ENCODE peak calls at places on chromosomes 3 and 15, in four cellular contexts. One of them, this sample, is unnamed.

GRCh38 chr3:114686624-114687023 is 392.8 kb downstream of the TIGIT start:
- DNase-seq in neural progenitor cell: no peak
- DNase-seq in heart right ventricle: peak; percentile 20
- DNase-seq in ovary: no peak
- DNase-seq in this sample: no peak

GRCh38 chr3:120102674-120103073 is 8.4 kb upstream of the GSK3B start:
- DNase-seq in neural progenitor cell: no peak
- DNase-seq in ovary: no peak
- DNase-seq in heart right ventricle: peak; percentile 16
- DNase-seq in this sample: no peak

GRCh38 chr3:22582291-22582690 is 620.8 kb upstream of the UBE2E2 start:
- DNase-seq in heart right ventricle: no peak
- DNase-seq in neural progenitor cell: no peak
- DNase-seq in ovary: no peak
- DNase-seq in this sample: no peak

GRCh38 chr3:69511361-69511760 is 125.5 kb upstream of the FRMD4B start:
- DNase-seq in neural progenitor cell: no peak
- DNase-seq in heart right ventricle: no peak
- DNase-seq in ovary: no peak
- DNase-seq in this sample: no peak

GRCh38 chr3:130748981-130749380 is 2.4 kb upstream of the PIK3R4 start:
- DNase-seq in ovary: no peak
- DNase-seq in neural progenitor cell: no peak
- DNase-seq in heart right ventricle: no peak
- DNase-seq in this sample: no peak

GRCh38 chr3:8052599-8053185 is 448.9 kb upstream of the LMCD1 start:
- DNase-seq in neural progenitor cell: no peak
- DNase-seq in ovary: no peak
- DNase-seq in heart right ventricle: peak; percentile 44
- DNase-seq in this sample: no peak

GRCh38 chr3:20057612-20058180 is 17.4 kb downstream of the KAT2B start:
- DNase-seq in ovary: no peak
- DNase-seq in neural progenitor cell: no peak
- DNase-seq in heart right ventricle: no peak
- DNase-seq in this sample: peak; percentile 30

GRCh38 chr15:42688301-42688700 is 48.6 kb downstream of the CDAN1 start:
- DNase-seq in ovary: no peak
- DNase-seq in heart right ventricle: no peak
- DNase-seq in neural progenitor cell: no peak
- DNase-seq in this sample: no peak

GRCh38 chr3:123123716-123124616 is 57.1 kb downstream of the PDIA5 start:
- DNase-seq in heart right ventricle: no peak
- DNase-seq in ovary: no peak
- DNase-seq in neural progenitor cell: no peak
- DNase-seq in this sample: no peak

GRCh38 chr15:63015618-63016017 is 26.9 kb upstream of the TPM1 start:
- DNase-seq in ovary: no peak
- DNase-seq in heart right ventricle: peak; percentile 22
- DNase-seq in neural progenitor cell: no peak
- DNase-seq in this sample: peak; percentile 62

GRCh38 chr3:110562621-110563020 is 509.0 kb upstream of the NECTIN3 start:
- DNase-seq in heart right ventricle: no peak
- DNase-seq in ovary: no peak
- DNase-seq in neural progenitor cell: no peak
- DNase-seq in this sample: no peak

GRCh38 chr3:7565574-7565973 is 704.7 kb downstream of the GRM7 start:
- DNase-seq in heart right ventricle: no peak
- DNase-seq in ovary: no peak
- DNase-seq in neural progenitor cell: no peak
- DNase-seq in this sample: no peak

GRCh38 chr3:20104167-20104661 is 64.0 kb downstream of the KAT2B start:
- DNase-seq in neural progenitor cell: no peak
- DNase-seq in ovary: no peak
- DNase-seq in heart right ventricle: no peak
- DNase-seq in this sample: no peak

GRCh38 chr15:87639305-87640011 is 617.1 kb downstream of the NTRK3 start:
- DNase-seq in heart right ventricle: no peak
- DNase-seq in neural progenitor cell: no peak
- DNase-seq in ovary: no peak
- DNase-seq in this sample: no peak

GRCh38 chr15:90266061-90266431 is 574 bp downstream of the NGRN start:
- DNase-seq in neural progenitor cell: no peak
- DNase-seq in heart right ventricle: peak; percentile 42
- DNase-seq in ovary: peak; percentile 54
- DNase-seq in this sample: peak; percentile 71

GRCh38 chr3:26712211-26713026 is 89.8 kb downstream of the LRRC3B start:
- DNase-seq in neural progenitor cell: peak; percentile 87
- DNase-seq in ovary: no peak
- DNase-seq in heart right ventricle: peak; percentile 10
- DNase-seq in this sample: peak; percentile 18

GRCh38 chr15:89129123-89129815 is 41.0 kb downstream of the ABHD2 start:
- DNase-seq in ovary: peak; percentile 65
- DNase-seq in heart right ventricle: no peak
- DNase-seq in neural progenitor cell: peak; percentile 70
- DNase-seq in this sample: peak; percentile 76

GRCh38 chr3:43423142-43423541 is 136.8 kb downstream of the SNRK start:
- DNase-seq in heart right ventricle: peak; percentile 27
- DNase-seq in neural progenitor cell: no peak
- DNase-seq in ovary: peak; percentile 44
- DNase-seq in this sample: peak; percentile 65

GRCh38 chr3:61358364-61358763 is 107.1 kb upstream of the FHIT start:
- DNase-seq in heart right ventricle: peak; percentile 87
- DNase-seq in ovary: peak; percentile 74
- DNase-seq in neural progenitor cell: no peak
- DNase-seq in this sample: peak; percentile 80

GRCh38 chr3:38497026-38497425 is 886 bp downstream of the EXOG start:
- DNase-seq in ovary: no peak
- DNase-seq in heart right ventricle: no peak
- DNase-seq in neural progenitor cell: peak; percentile 61
- DNase-seq in this sample: no peak

GRCh38 chr3:193673845-193674244 is 80.8 kb downstream of the OPA1 start:
- DNase-seq in ovary: no peak
- DNase-seq in neural progenitor cell: peak; percentile 91
- DNase-seq in heart right ventricle: no peak
- DNase-seq in this sample: no peak

GRCh38 chr3:173690542-173690941 is 293.0 kb downstream of the NLGN1 start:
- DNase-seq in neural progenitor cell: no peak
- DNase-seq in ovary: no peak
- DNase-seq in heart right ventricle: no peak
- DNase-seq in this sample: no peak

GRCh38 chr3:57110797-57111196 is 50.3 kb downstream of the SPATA12 start:
- DNase-seq in neural progenitor cell: peak; percentile 93
- DNase-seq in heart right ventricle: no peak
- DNase-seq in ovary: no peak
- DNase-seq in this sample: no peak

GRCh38 chr3:131786386-131786785 is 248.4 kb downstream of the CPNE4 start:
- DNase-seq in heart right ventricle: no peak
- DNase-seq in ovary: no peak
- DNase-seq in neural progenitor cell: no peak
- DNase-seq in this sample: no peak

GRCh38 chr3:29503969-29504368 is 223.1 kb downstream of the RBMS3 start:
- DNase-seq in neural progenitor cell: no peak
- DNase-seq in heart right ventricle: peak; percentile 54
- DNase-seq in ovary: no peak
- DNase-seq in this sample: peak; percentile 59

GRCh38 chr15:73369073-73369694 is 426 bp upstream of the HCN4 start:
- DNase-seq in heart right ventricle: no peak
- DNase-seq in neural progenitor cell: peak; percentile 41
- DNase-seq in ovary: no peak
- DNase-seq in this sample: no peak

GRCh38 chr15:71874245-71874644 is 63.9 kb downstream of the NR2E3 start:
- DNase-seq in ovary: no peak
- DNase-seq in heart right ventricle: no peak
- DNase-seq in neural progenitor cell: no peak
- DNase-seq in this sample: no peak

GRCh38 chr3:184563941-184564684 is 2.5 kb downstream of the EPHB3 start:
- DNase-seq in heart right ventricle: no peak
- DNase-seq in ovary: no peak
- DNase-seq in neural progenitor cell: no peak
- DNase-seq in this sample: no peak
- H3K4me1 ChIP-seq in heart right ventricle: peaks cover 65% of the 10 kb centered on the region
- H3K4me1 ChIP-seq in ovary: peaks cover 30% of the 10 kb centered on the region
- H3K4me1 ChIP-seq in neural progenitor cell: peaks cover 53% of the 10 kb centered on the region
- H3K4me1 ChIP-seq in this sample: no peaks in the 10 kb centered on the region

DNA sequence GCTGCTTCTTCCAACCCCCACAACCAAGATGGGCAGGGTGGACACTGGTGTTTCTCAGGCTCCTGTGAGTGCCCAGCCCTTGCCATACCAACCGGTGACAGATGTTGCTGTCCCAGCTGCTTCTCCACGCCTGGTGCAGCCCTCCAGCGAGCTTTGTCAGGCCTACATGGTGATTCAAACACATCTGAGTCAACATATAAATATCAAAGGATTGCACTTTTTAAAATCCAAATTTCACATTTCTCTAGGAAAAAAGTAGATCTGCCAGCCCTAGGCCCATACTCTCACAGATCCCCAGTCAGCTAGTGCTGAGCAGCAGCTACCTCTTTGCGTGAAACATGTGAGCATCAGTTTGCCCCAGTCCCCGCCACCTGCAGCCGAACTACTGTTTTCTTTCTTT is 52.7 kb downstream of the RPN1 start:
- DNase-seq in ovary: no peak
- DNase-seq in neural progenitor cell: no peak
- DNase-seq in heart right ventricle: no peak
- DNase-seq in this sample: no peak
- H3K4me1 ChIP-seq in ovary: no peaks in the 10 kb centered on the region
- H3K4me1 ChIP-seq in neural progenitor cell: no peaks in the 10 kb centered on the region
- H3K4me1 ChIP-seq in heart right ventricle: no peaks in the 10 kb centered on the region
- H3K4me1 ChIP-seq in this sample: no peaks in the 10 kb centered on the region

GRCh38 chr3:172256101-172256687 is 192.1 kb downstream of the GHSR start:
- DNase-seq in ovary: peak; percentile 56
- DNase-seq in heart right ventricle: peak; percentile 31
- DNase-seq in neural progenitor cell: no peak
- DNase-seq in this sample: peak; percentile 74
- H3K4me1 ChIP-seq in ovary: peaks cover 27% of the 10 kb centered on the region
- H3K4me1 ChIP-seq in heart right ventricle: peaks cover 69% of the 10 kb centered on the region
- H3K4me1 ChIP-seq in neural progenitor cell: peaks cover 16% of the 10 kb centered on the region
- H3K4me1 ChIP-seq in this sample: peaks cover 17% of the 10 kb centered on the region

DNA sequence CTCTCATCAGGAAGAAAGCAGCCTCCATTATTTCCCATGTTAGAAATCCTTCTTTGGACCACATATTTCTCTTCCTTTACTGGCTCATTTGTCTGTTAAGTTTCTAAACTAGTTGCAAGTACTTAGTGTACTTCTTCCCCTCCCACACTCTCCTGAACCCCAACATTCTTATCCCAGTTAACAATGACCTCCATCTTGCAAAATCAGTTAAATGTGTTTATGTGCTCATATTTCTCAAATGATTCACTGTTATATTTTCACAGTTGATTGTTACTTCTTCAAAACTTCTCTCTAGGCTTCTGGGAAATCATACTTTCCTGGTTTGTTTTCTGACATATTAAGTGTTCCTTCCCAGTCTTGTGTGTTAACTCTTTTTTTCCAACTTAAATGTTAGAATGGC is 856.9 kb downstream of the EPHA3 start:
- DNase-seq in neural progenitor cell: no peak
- DNase-seq in heart right ventricle: no peak
- DNase-seq in ovary: no peak
- DNase-seq in this sample: no peak
- H3K4me1 ChIP-seq in neural progenitor cell: no peaks in the 10 kb centered on the region
- H3K4me1 ChIP-seq in heart right ventricle: no peaks in the 10 kb centered on the region
- H3K4me1 ChIP-seq in ovary: no peaks in the 10 kb centered on the region
- H3K4me1 ChIP-seq in this sample: no peaks in the 10 kb centered on the region

GRCh38 chr3:127693336-127693843 is 20.6 kb downstream of the ABTB1 start:
- DNase-seq in heart right ventricle: no peak
- DNase-seq in neural progenitor cell: no peak
- DNase-seq in ovary: no peak
- DNase-seq in this sample: peak; percentile 23
- H3K4me1 ChIP-seq in heart right ventricle: peaks cover 72% of the 10 kb centered on the region
- H3K4me1 ChIP-seq in neural progenitor cell: peaks cover 24% of the 10 kb centered on the region
- H3K4me1 ChIP-seq in ovary: peaks cover 12% of the 10 kb centered on the region
- H3K4me1 ChIP-seq in this sample: peaks cover 19% of the 10 kb centered on the region

GRCh38 chr3:45573591-45573990 is 21.0 kb upstream of the LIMD1 start:
- DNase-seq in heart right ventricle: no peak
- DNase-seq in ovary: no peak
- DNase-seq in neural progenitor cell: no peak
- DNase-seq in this sample: no peak

GRCh38 chr3:45574067-45574494 is 20.5 kb upstream of the LIMD1 start:
- DNase-seq in heart right ventricle: no peak
- DNase-seq in ovary: no peak
- DNase-seq in neural progenitor cell: no peak
- DNase-seq in this sample: no peak

GRCh38 chr3:45571969-45572368 is 22.6 kb upstream of the LIMD1 start:
- DNase-seq in ovary: no peak
- DNase-seq in neural progenitor cell: no peak
- DNase-seq in heart right ventricle: no peak
- DNase-seq in this sample: no peak

GRCh38 chr3:45572755-45573154 is 21.8 kb upstream of the LIMD1 start:
- DNase-seq in ovary: no peak
- DNase-seq in heart right ventricle: no peak
- DNase-seq in neural progenitor cell: no peak
- DNase-seq in this sample: no peak

DNA sequence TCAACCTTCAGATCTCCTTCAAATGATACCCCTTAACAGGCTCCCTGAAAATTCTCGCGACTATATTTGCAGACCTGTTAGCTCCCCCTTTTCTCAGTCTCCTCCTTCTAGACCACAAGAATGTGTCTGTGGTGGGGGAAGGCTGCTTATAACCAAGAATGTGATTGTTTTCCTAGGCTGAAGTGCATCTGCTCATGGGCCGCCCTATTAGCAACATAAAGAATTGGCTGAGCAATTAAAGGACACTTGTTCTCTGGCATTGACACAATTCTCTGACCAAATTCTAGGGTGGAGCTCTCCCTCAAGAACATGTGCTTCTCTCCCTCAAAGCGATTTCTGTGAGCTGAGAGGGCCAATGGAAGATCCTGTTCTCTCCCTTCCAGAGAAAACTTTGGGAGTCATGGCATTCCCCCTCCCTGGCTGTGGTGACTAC is 19.0 kb upstream of the LIMD1 start:
- DNase-seq in ovary: no peak
- DNase-seq in neural progenitor cell: no peak
- DNase-seq in heart right ventricle: no peak
- DNase-seq in this sample: no peak
- H3K4me1 ChIP-seq in ovary: no peaks in the 10 kb centered on the region
- H3K4me1 ChIP-seq in neural progenitor cell: peaks cover 7% of the 10 kb centered on the region
- H3K4me1 ChIP-seq in heart right ventricle: peaks cover 14% of the 10 kb centered on the region
- H3K4me1 ChIP-seq in this sample: peaks cover 2% of the 10 kb centered on the region

GRCh38 chr3:166457382-166457781 is 620.2 kb upstream of the BCHE start:
- DNase-seq in ovary: no peak
- DNase-seq in neural progenitor cell: no peak
- DNase-seq in heart right ventricle: no peak
- DNase-seq in this sample: no peak

GRCh38 chr3:166456291-166456690 is 619.1 kb upstream of the BCHE start:
- DNase-seq in heart right ventricle: no peak
- DNase-seq in neural progenitor cell: no peak
- DNase-seq in ovary: no peak
- DNase-seq in this sample: no peak

GRCh38 chr3:166451997-166452396 is 614.8 kb upstream of the BCHE start:
- DNase-seq in ovary: no peak
- DNase-seq in neural progenitor cell: no peak
- DNase-seq in heart right ventricle: no peak
- DNase-seq in this sample: no peak

GRCh38 chr3:166455724-166456123 is 618.5 kb upstream of the BCHE start:
- DNase-seq in ovary: no peak
- DNase-seq in heart right ventricle: no peak
- DNase-seq in neural progenitor cell: no peak
- DNase-seq in this sample: no peak

GRCh38 chr3:166453472-166453871 is 616.2 kb upstream of the BCHE start:
- DNase-seq in ovary: no peak
- DNase-seq in heart right ventricle: no peak
- DNase-seq in neural progenitor cell: no peak
- DNase-seq in this sample: no peak
- H3K4me1 ChIP-seq in ovary: no peaks in the 10 kb centered on the region
- H3K4me1 ChIP-seq in heart right ventricle: no peaks in the 10 kb centered on the region
- H3K4me1 ChIP-seq in neural progenitor cell: no peaks in the 10 kb centered on the region
- H3K4me1 ChIP-seq in this sample: no peaks in the 10 kb centered on the region

GRCh38 chr3:52838561-52839267 is 3.9 kb upstream of the MUSTN1 start:
- DNase-seq in heart right ventricle: no peak
- DNase-seq in neural progenitor cell: no peak
- DNase-seq in ovary: no peak
- DNase-seq in this sample: no peak
- H3K4me1 ChIP-seq in heart right ventricle: peaks cover 62% of the 10 kb centered on the region
- H3K4me1 ChIP-seq in neural progenitor cell: peaks cover 35% of the 10 kb centered on the region
- H3K4me1 ChIP-seq in ovary: peaks cover 7% of the 10 kb centered on the region
- H3K4me1 ChIP-seq in this sample: peaks cover 17% of the 10 kb centered on the region